ENCODE peak calls at places on chromosomes 13 and 19, in ten cellular contexts. One of them, this sample, is unnamed.

GRCh38 chr13:113935081-113935511 is 38.8 kb downstream of the C13orf46 start:
- DNase-seq in T-helper 1 cell: no peak
- DNase-seq in activated naive CD8-positive, alpha-beta T cell treated with anti-CD3 and anti-CD28 coated beads for 36 hours: no peak
- DNase-seq in stimulated activated CD4-positive, alpha-beta T cell treated with anti-CD3 and anti-CD28 coated beads, Interleukin-1b, Interleukin-23, amount 100 ng/mL, for 1 hour: no peak
- DNase-seq in Daoy: no peak
- DNase-seq in nucleus accumbens: no peak
- DNase-seq in body of pancreas: no peak
- DNase-seq in NCI-H748 treated with DMSO at 0.1 percent for 48 hours: no peak
- DNase-seq in CD8-positive, alpha-beta memory T cell: no peak
- DNase-seq in NCI-H2029: no peak
- DNase-seq in this sample: peak

GRCh38 chr13:64556391-64556790 is 2673.7 kb downstream of the PCDH9 start:
- DNase-seq in T-helper 1 cell: no peak
- DNase-seq in activated naive CD8-positive, alpha-beta T cell treated with anti-CD3 and anti-CD28 coated beads for 36 hours: no peak
- DNase-seq in stimulated activated CD4-positive, alpha-beta T cell treated with anti-CD3 and anti-CD28 coated beads, Interleukin-1b, Interleukin-23, amount 100 ng/mL, for 1 hour: no peak
- DNase-seq in Daoy: no peak
- DNase-seq in nucleus accumbens: no peak
- DNase-seq in body of pancreas: no peak
- DNase-seq in NCI-H748 treated with DMSO at 0.1 percent for 48 hours: no peak
- DNase-seq in CD8-positive, alpha-beta memory T cell: no peak
- DNase-seq in NCI-H2029: no peak
- DNase-seq in this sample: no peak

GRCh38 chr19:30754162-30754561 is 382.0 kb downstream of the ZNF536 start:
- DNase-seq in T-helper 1 cell: no peak
- DNase-seq in activated naive CD8-positive, alpha-beta T cell treated with anti-CD3 and anti-CD28 coated beads for 36 hours: no peak
- DNase-seq in stimulated activated CD4-positive, alpha-beta T cell treated with anti-CD3 and anti-CD28 coated beads, Interleukin-1b, Interleukin-23, amount 100 ng/mL, for 1 hour: no peak
- DNase-seq in Daoy: no peak
- DNase-seq in nucleus accumbens: no peak
- DNase-seq in body of pancreas: no peak
- DNase-seq in NCI-H748 treated with DMSO at 0.1 percent for 48 hours: no peak
- DNase-seq in CD8-positive, alpha-beta memory T cell: no peak
- DNase-seq in NCI-H2029: no peak
- DNase-seq in this sample: no peak

GRCh38 chr13:19587635-19588300 is 26.4 kb upstream of the TPTE2 start:
- DNase-seq in T-helper 1 cell: no peak
- DNase-seq in activated naive CD8-positive, alpha-beta T cell treated with anti-CD3 and anti-CD28 coated beads for 36 hours: peak
- DNase-seq in stimulated activated CD4-positive, alpha-beta T cell treated with anti-CD3 and anti-CD28 coated beads, Interleukin-1b, Interleukin-23, amount 100 ng/mL, for 1 hour: no peak
- DNase-seq in Daoy: peak
- DNase-seq in nucleus accumbens: no peak
- DNase-seq in body of pancreas: peak
- DNase-seq in NCI-H748 treated with DMSO at 0.1 percent for 48 hours: peak
- DNase-seq in CD8-positive, alpha-beta memory T cell: no peak
- DNase-seq in NCI-H2029: no peak
- DNase-seq in this sample: peak

GRCh38 chr19:4318460-4318859 is 14.1 kb downstream of the FSD1 start:
- DNase-seq in T-helper 1 cell: no peak
- DNase-seq in activated naive CD8-positive, alpha-beta T cell treated with anti-CD3 and anti-CD28 coated beads for 36 hours: no peak
- DNase-seq in stimulated activated CD4-positive, alpha-beta T cell treated with anti-CD3 and anti-CD28 coated beads, Interleukin-1b, Interleukin-23, amount 100 ng/mL, for 1 hour: no peak
- DNase-seq in Daoy: no peak
- DNase-seq in nucleus accumbens: no peak
- DNase-seq in body of pancreas: no peak
- DNase-seq in NCI-H748 treated with DMSO at 0.1 percent for 48 hours: no peak
- DNase-seq in CD8-positive, alpha-beta memory T cell: no peak
- DNase-seq in NCI-H2029: no peak
- DNase-seq in this sample: no peak

GRCh38 chr19:38708413-38709024 is 35.8 kb downstream of the CAPN12 start:
- DNase-seq in T-helper 1 cell: no peak
- DNase-seq in activated naive CD8-positive, alpha-beta T cell treated with anti-CD3 and anti-CD28 coated beads for 36 hours: no peak
- DNase-seq in stimulated activated CD4-positive, alpha-beta T cell treated with anti-CD3 and anti-CD28 coated beads, Interleukin-1b, Interleukin-23, amount 100 ng/mL, for 1 hour: no peak
- DNase-seq in Daoy: no peak
- DNase-seq in nucleus accumbens: no peak
- DNase-seq in body of pancreas: no peak
- DNase-seq in NCI-H748 treated with DMSO at 0.1 percent for 48 hours: no peak
- DNase-seq in CD8-positive, alpha-beta memory T cell: no peak
- DNase-seq in NCI-H2029: no peak
- DNase-seq in this sample: no peak

GRCh38 chr19:7912144-7912696 is 2.4 kb upstream of the TGFBR3L start:
- DNase-seq in T-helper 1 cell: no peak
- DNase-seq in activated naive CD8-positive, alpha-beta T cell treated with anti-CD3 and anti-CD28 coated beads for 36 hours: no peak
- DNase-seq in stimulated activated CD4-positive, alpha-beta T cell treated with anti-CD3 and anti-CD28 coated beads, Interleukin-1b, Interleukin-23, amount 100 ng/mL, for 1 hour: no peak
- DNase-seq in Daoy: no peak
- DNase-seq in nucleus accumbens: no peak
- DNase-seq in body of pancreas: no peak
- DNase-seq in NCI-H748 treated with DMSO at 0.1 percent for 48 hours: no peak
- DNase-seq in CD8-positive, alpha-beta memory T cell: no peak
- DNase-seq in NCI-H2029: no peak
- DNase-seq in this sample: no peak

GRCh38 chr13:112657850-112658445 is 31.9 kb upstream of the ATP11A start:
- DNase-seq in T-helper 1 cell: no peak
- DNase-seq in activated naive CD8-positive, alpha-beta T cell treated with anti-CD3 and anti-CD28 coated beads for 36 hours: no peak
- DNase-seq in stimulated activated CD4-positive, alpha-beta T cell treated with anti-CD3 and anti-CD28 coated beads, Interleukin-1b, Interleukin-23, amount 100 ng/mL, for 1 hour: no peak
- DNase-seq in Daoy: peak
- DNase-seq in nucleus accumbens: no peak
- DNase-seq in body of pancreas: no peak
- DNase-seq in NCI-H748 treated with DMSO at 0.1 percent for 48 hours: no peak
- DNase-seq in CD8-positive, alpha-beta memory T cell: no peak
- DNase-seq in NCI-H2029: no peak
- DNase-seq in this sample: no peak

GRCh38 chr13:27043013-27043412 is 128.6 kb downstream of the USP12 start:
- DNase-seq in T-helper 1 cell: no peak
- DNase-seq in activated naive CD8-positive, alpha-beta T cell treated with anti-CD3 and anti-CD28 coated beads for 36 hours: peak
- DNase-seq in stimulated activated CD4-positive, alpha-beta T cell treated with anti-CD3 and anti-CD28 coated beads, Interleukin-1b, Interleukin-23, amount 100 ng/mL, for 1 hour: no peak
- DNase-seq in Daoy: peak
- DNase-seq in nucleus accumbens: peak
- DNase-seq in body of pancreas: peak
- DNase-seq in NCI-H748 treated with DMSO at 0.1 percent for 48 hours: no peak
- DNase-seq in CD8-positive, alpha-beta memory T cell: no peak
- DNase-seq in NCI-H2029: peak
- DNase-seq in this sample: no peak

GRCh38 chr19:29817316-29817715 is 5.5 kb downstream of the CCNE1 start:
- DNase-seq in T-helper 1 cell: no peak
- DNase-seq in activated naive CD8-positive, alpha-beta T cell treated with anti-CD3 and anti-CD28 coated beads for 36 hours: no peak
- DNase-seq in stimulated activated CD4-positive, alpha-beta T cell treated with anti-CD3 and anti-CD28 coated beads, Interleukin-1b, Interleukin-23, amount 100 ng/mL, for 1 hour: no peak
- DNase-seq in Daoy: no peak
- DNase-seq in nucleus accumbens: no peak
- DNase-seq in body of pancreas: no peak
- DNase-seq in NCI-H748 treated with DMSO at 0.1 percent for 48 hours: no peak
- DNase-seq in CD8-positive, alpha-beta memory T cell: no peak
- DNase-seq in NCI-H2029: no peak
- DNase-seq in this sample: no peak

GRCh38 chr13:112065521-112065866 is 1.5 kb upstream of the SOX1 start:
- DNase-seq in T-helper 1 cell: no peak
- DNase-seq in activated naive CD8-positive, alpha-beta T cell treated with anti-CD3 and anti-CD28 coated beads for 36 hours: no peak
- DNase-seq in stimulated activated CD4-positive, alpha-beta T cell treated with anti-CD3 and anti-CD28 coated beads, Interleukin-1b, Interleukin-23, amount 100 ng/mL, for 1 hour: no peak
- DNase-seq in Daoy: no peak
- DNase-seq in nucleus accumbens: no peak
- DNase-seq in body of pancreas: no peak
- DNase-seq in NCI-H748 treated with DMSO at 0.1 percent for 48 hours: peak
- DNase-seq in CD8-positive, alpha-beta memory T cell: no peak
- DNase-seq in NCI-H2029: no peak
- DNase-seq in this sample: no peak

GRCh38 chr19:38172001-38172400 is 52.0 kb downstream of the DPF1 start:
- DNase-seq in T-helper 1 cell: no peak
- DNase-seq in activated naive CD8-positive, alpha-beta T cell treated with anti-CD3 and anti-CD28 coated beads for 36 hours: no peak
- DNase-seq in stimulated activated CD4-positive, alpha-beta T cell treated with anti-CD3 and anti-CD28 coated beads, Interleukin-1b, Interleukin-23, amount 100 ng/mL, for 1 hour: no peak
- DNase-seq in Daoy: no peak
- DNase-seq in nucleus accumbens: no peak
- DNase-seq in body of pancreas: no peak
- DNase-seq in NCI-H748 treated with DMSO at 0.1 percent for 48 hours: no peak
- DNase-seq in CD8-positive, alpha-beta memory T cell: no peak
- DNase-seq in NCI-H2029: no peak
- DNase-seq in this sample: no peak